ENCODE peak calls at places on chromosomes 16 and 17, in four cellular contexts. M is WTC11; X is body of pancreas; T is CD4-positive, alpha-beta T cell. H is an unnamed sample.
A peak's percentile ranks its signal among the peaks of the same experiment; 100 is the strongest.

GRCh38 chr16:87334611-87335305 is 17.6 kb upstream of the C16orf95 start:
- DNase-seq in M (no peak), T (no peak), X (no peak), H (no peak)

GRCh38 chr17:43020030-43020621 is 2.1 kb downstream of the VAT1 start:
- DNase-seq in X (no peak), M (no peak), T (no peak), H (no peak)

GRCh38 chr16:31273676-31274075 is 13.9 kb downstream of the ITGAM start:
- DNase-seq in M (no peak), T (no peak), X (no peak), H (no peak)

GRCh38 chr17:76408037-76408849 is 23.8 kb downstream of the SPHK1 start:
- DNase-seq in M (peak; percentile 82), X (peak; percentile 83), T (peak; percentile 60), H (peak; percentile 84)

GRCh38 chr17:41511130-41511529 is 5.7 kb upstream of the KRT13 start:
- DNase-seq in M (no peak), X (no peak), T (no peak), H (no peak)

GRCh38 chr16:1492082-1492922 is 858 bp upstream of the TELO2 start:
- DNase-seq in M (no peak), T (no peak), X (no peak), H (no peak)

GRCh38 chr16:12255919-12256665 is 279.6 kb downstream of the SNX29 start:
- DNase-seq in T (no peak), M (no peak), X (no peak), H (no peak)

GRCh38 chr17:30323895-30324319 is 9.9 kb downstream of the TMIGD1 start:
- DNase-seq in X (peak; percentile 48), M (no peak), T (peak; percentile 14), H (peak; percentile 21)

GRCh38 chr17:64658931-64659330 is 3.2 kb downstream of the SMURF2 start:
- DNase-seq in M (no peak), T (no peak), X (no peak), H (no peak)

GRCh38 chr16:57984443-57985203 is 13.7 kb upstream of the CNGB1 start:
- DNase-seq in X (peak; percentile 89), M (peak; percentile 99), T (peak; percentile 85), H (peak; percentile 22)

GRCh38 chr16:66416981-66417700 is 10.0 kb upstream of the BEAN1 start:
- DNase-seq in X (no peak), T (no peak), M (no peak), H (no peak)

GRCh38 chr16:51410125-51410524 is 259.1 kb upstream of the SALL1 start:
- DNase-seq in T (no peak), X (no peak), M (no peak), H (no peak)

GRCh38 chr16:17591655-17592405 is 121.1 kb upstream of the XYLT1 start:
- DNase-seq in T (no peak), X (no peak), M (no peak), H (no peak)

GRCh38 chr17:15934866-15935265 is 10.1 kb upstream of the ADORA2B start:
- DNase-seq in M (no peak), T (no peak), X (no peak), H (no peak)

GRCh38 chr17:57811633-57812280 is 38.1 kb downstream of the MRPS23 start:
- DNase-seq in X (no peak), T (no peak), M (no peak), H (no peak)

GRCh38 chr16:11240636-11241473 is 15.1 kb downstream of the SOCS1 start:
- DNase-seq in M (peak; percentile 29), T (no peak), X (no peak), H (no peak)

GRCh38 chr16:70432800-70433455 is 6.0 kb downstream of the ST3GAL2 start:
- DNase-seq in M (no peak), X (no peak), T (no peak), H (no peak)

GRCh38 chr17:48442819-48443218 is 12.8 kb upstream of the SKAP1 start:
- DNase-seq in X (no peak), M (no peak), T (no peak), H (no peak)

GRCh38 chr16:21599994-21600773 is 807 bp downstream of the METTL9 start:
- DNase-seq in T (peak; percentile 17), M (no peak), X (peak; percentile 17), H (peak; percentile 16)

GRCh38 chr16:4342866-4343744 is 8.0 kb downstream of the PAM16 start:
- DNase-seq in X (no peak), M (no peak), T (no peak), H (no peak)

GRCh38 chr17:72123496-72123963 is 2.7 kb downstream of the SOX9 start:
- DNase-seq in T (no peak), X (no peak), M (peak; percentile 29), H (peak; percentile 71)

GRCh38 chr16:84383106-84383505 is 14.8 kb downstream of the ATP2C2 start:
- DNase-seq in M (no peak), X (no peak), T (no peak), H (no peak)

GRCh38 chr17:46964315-46965265 is 14.5 kb downstream of the RPRML start:
- DNase-seq in X (no peak), M (peak; percentile 66), T (no peak), H (no peak)

GRCh38 chr16:75555213-75555706 is 792 bp downstream of the TMEM231 start:
- DNase-seq in M (peak; percentile 92), T (no peak), X (peak; percentile 72), H (peak; percentile 88)

GRCh38 chr16:50151322-50151721 is 1.8 kb upstream of the TENT4B start:
- DNase-seq in X (no peak), T (no peak), M (no peak), H (no peak)

GRCh38 chr17:12116143-12116542 is 95.5 kb downstream of the MAP2K4 start:
- DNase-seq in M (no peak), X (no peak), T (no peak), H (no peak)

GRCh38 chr16:10031955-10032354 is 150.3 kb downstream of the GRIN2A start:
- DNase-seq in T (no peak), X (no peak), M (no peak), H (no peak)

GRCh38 chr16:77596243-77596642 is 126.1 kb upstream of the NUDT7 start:
- DNase-seq in T (no peak), M (no peak), X (no peak), H (no peak)

GRCh38 chr16:62794724-62795123 is 758.5 kb upstream of the CDH8 start:
- DNase-seq in X (no peak), M (no peak), T (no peak), H (no peak)

GRCh38 chr16:27431773-27432599 is 30.0 kb downstream of the IL21R start:
- DNase-seq in M (no peak), T (no peak), X (no peak), H (no peak)

GRCh38 chr16:28974007-28974436 is 556 bp upstream of the SPNS1 start:
- DNase-seq in T (no peak), M (peak; percentile 78), X (peak; percentile 43), H (peak; percentile 70)
- TF ChIP-seq CTCF in T (peak; percentile 61), M (peak; percentile 44), X (peak; percentile 32), H (peak; percentile 55)

GRCh38 chr17:80857721-80858171 is 133.9 kb upstream of the CHMP6 start:
- DNase-seq in M (no peak), T (no peak), X (no peak), H (no peak)

GRCh38 chr17:80860703-80861359 is 130.8 kb upstream of the CHMP6 start:
- DNase-seq in T (no peak), X (no peak), M (no peak), H (no peak)

GRCh38 chr17:80858301-80859003 is 133.2 kb upstream of the CHMP6 start:
- DNase-seq in T (no peak), M (no peak), X (no peak), H (no peak)

GRCh38 chr17:80860101-80860671 is 131.5 kb upstream of the CHMP6 start:
- DNase-seq in X (no peak), M (no peak), T (no peak), H (no peak)

DNA sequence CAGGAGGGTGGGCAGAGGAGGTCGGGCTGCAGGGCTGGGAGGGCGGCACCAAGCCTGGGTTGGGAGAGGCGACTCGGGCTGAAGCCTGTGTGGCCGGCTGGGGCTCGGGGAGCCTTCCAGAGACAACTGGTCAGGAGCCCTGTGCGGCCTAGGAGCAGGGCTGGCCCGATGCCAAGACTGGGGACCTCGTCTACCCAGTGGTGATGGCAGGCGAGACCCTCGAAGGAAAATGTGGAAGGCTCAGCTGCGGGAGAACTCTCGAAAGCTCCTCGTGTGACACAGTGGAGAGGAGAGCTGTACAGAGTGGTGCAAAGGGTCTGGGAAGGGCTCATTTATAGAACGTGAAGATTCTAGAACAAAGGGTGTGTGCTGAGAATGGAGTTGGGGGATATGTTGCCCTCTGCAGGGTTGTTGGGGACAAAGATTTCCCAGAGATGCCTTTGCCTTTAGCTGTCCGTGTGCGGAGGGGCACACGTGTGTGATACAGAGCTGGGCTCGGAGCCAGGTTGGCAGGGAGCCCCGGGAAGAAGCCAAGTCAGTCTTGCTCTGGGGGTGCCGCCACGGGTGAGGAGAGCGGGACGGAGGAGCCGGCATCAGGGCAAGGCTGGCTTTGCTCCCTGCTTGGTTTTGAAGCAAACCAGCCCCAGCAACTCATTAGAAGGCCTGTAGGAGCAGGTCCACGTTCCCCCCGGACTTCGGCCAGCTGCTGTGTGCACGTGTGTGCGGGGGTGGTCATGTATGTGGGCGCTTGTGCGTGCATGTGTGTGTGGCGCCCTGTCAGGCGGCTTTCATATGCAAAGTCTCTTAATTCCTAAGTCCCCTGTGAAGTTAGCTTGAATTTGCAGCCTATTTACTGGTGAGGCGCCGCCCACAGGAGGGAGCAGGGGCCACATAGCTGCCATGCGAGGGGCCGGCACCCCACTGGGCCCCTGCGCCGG is 132.4 kb upstream of the CHMP6 start:
- DNase-seq in T (no peak), M (no peak), X (peak; percentile 72), H (no peak)
- TF ChIP-seq CTCF in T (no peak), M (no peak), X (no peak), H (no peak)

GRCh38 chr16:55542459-55543082 is 23.9 kb upstream of the CAPNS2 start:
- DNase-seq in M (no peak), X (no peak), T (no peak), H (no peak)

GRCh38 chr16:55540221-55540620 is 26.3 kb upstream of the CAPNS2 start:
- DNase-seq in T (no peak), X (no peak), M (no peak), H (no peak)

GRCh38 chr16:55539049-55539448 is 27.4 kb upstream of the CAPNS2 start:
- DNase-seq in T (no peak), X (no peak), M (no peak), H (no peak)

GRCh38 chr16:55539488-55539887 is 27.0 kb upstream of the CAPNS2 start:
- DNase-seq in M (no peak), T (no peak), X (no peak), H (no peak)

DNA sequence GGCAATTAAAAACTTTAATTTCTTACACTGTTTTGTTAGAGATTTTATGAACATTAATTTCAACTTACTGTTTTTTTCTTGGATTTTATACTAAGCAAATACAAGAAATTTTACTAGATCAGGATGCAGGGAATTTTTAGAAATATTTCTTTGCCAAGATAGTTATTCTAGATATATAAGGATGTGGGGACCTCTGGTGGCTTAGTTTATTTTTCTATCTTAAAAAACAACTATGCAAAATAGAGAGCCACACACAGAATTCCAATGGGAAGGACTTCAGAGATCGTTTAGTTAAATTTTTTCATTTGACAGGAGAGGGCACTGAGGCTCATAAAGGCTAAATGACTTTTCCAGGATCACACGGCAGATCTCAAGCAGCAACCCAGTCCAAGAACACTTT is 23.0 kb upstream of the CAPNS2 start:
- DNase-seq in M (no peak), T (no peak), X (no peak), H (no peak)
- TF ChIP-seq CTCF in M (no peak), T (no peak), X (peak; percentile 53), H (peak; percentile 18)

DNA sequence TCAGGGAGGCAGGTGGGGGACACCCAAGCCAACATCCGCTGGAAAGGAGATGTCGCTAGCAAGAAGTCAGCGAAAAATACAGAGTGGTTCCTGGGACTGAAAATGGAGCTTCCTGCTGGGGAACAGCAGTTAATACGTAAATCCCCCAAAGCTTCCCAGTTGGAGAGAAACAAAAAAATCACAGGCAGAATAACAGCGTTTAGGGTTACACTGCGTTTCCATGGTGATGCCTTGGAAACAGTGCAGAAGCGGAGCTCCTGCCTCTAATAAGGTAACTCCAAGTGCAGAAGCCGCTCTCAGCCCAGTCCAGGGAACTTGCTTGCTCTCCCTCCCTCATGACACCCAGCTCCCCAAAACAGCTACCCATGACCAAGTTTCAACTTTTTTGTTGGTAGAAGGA is 73.4 kb downstream of the PLD6 start:
- DNase-seq in T (no peak), X (no peak), M (no peak), H (no peak)
- TF ChIP-seq CTCF in T (no peak), X (no peak), M (no peak), H (no peak)